ENCODE peak calls at places on chromosomes 2 and 18, in nine cellular contexts. M, Q, T, E, J, O, N, S and U are unnamed samples.

GRCh38 chr2:27152796-27153464 is 4.1 kb downstream of the TCF23 start:
- DNase-seq in M (peak), Q (no peak), T (no peak), E (no peak), J (no peak), O (no peak), N (peak), S (no peak), U (no peak)

GRCh38 chr2:35787302-35788031 is 568.1 kb upstream of the CRIM1 start:
- DNase-seq in M (no peak), Q (no peak), T (no peak), E (no peak), J (no peak), O (no peak), N (no peak), S (no peak), U (no peak)

GRCh38 chr18:26556573-26556972 is 8.2 kb upstream of the KCTD1 start:
- DNase-seq in M (no peak), Q (no peak), T (no peak), E (no peak), J (no peak), O (no peak), N (peak), S (no peak), U (no peak)

GRCh38 chr2:174749793-174750192 is 14.5 kb downstream of the CHRNA1 start:
- DNase-seq in M (no peak), Q (no peak), T (no peak), E (no peak), J (no peak), O (no peak), N (no peak), S (no peak), U (no peak)

GRCh38 chr2:32360416-32360815 is 3.6 kb downstream of the BIRC6 start:
- DNase-seq in M (no peak), Q (no peak), T (no peak), E (no peak), J (no peak), O (no peak), N (peak), S (no peak), U (no peak)

GRCh38 chr2:106288873-106289272 is 94.8 kb upstream of the UXS1 start:
- DNase-seq in M (no peak), Q (no peak), T (no peak), E (no peak), J (no peak), O (no peak), N (no peak), S (no peak), U (no peak)

GRCh38 chr2:237282568-237283128 is 131.3 kb downstream of the COL6A3 start:
- DNase-seq in M (no peak), Q (no peak), T (no peak), E (no peak), J (no peak), O (no peak), N (no peak), S (no peak), U (no peak)

GRCh38 chr2:190359896-190360376 is 16.5 kb downstream of the INPP1 start:
- DNase-seq in M (no peak), Q (peak), T (peak), E (peak), J (no peak), O (no peak), N (peak), S (no peak), U (no peak)

GRCh38 chr2:186962085-186962747 is 113.2 kb upstream of the ZSWIM2 start:
- DNase-seq in M (no peak), Q (no peak), T (no peak), E (no peak), J (no peak), O (no peak), N (no peak), S (no peak), U (no peak)

GRCh38 chr2:179355881-179356280 is 91.2 kb upstream of the SESTD1 start:
- DNase-seq in M (no peak), Q (no peak), T (no peak), E (no peak), J (no peak), O (no peak), N (peak), S (no peak), U (no peak)

GRCh38 chr2:20916604-20917286 is 93.8 kb upstream of the LDAH start:
- DNase-seq in M (peak), Q (no peak), T (no peak), E (peak), J (no peak), O (no peak), N (peak), S (no peak), U (no peak)

GRCh38 chr2:216289470-216289869 is 82.8 kb downstream of the MARCHF4 start:
- DNase-seq in M (no peak), Q (no peak), T (no peak), E (no peak), J (no peak), O (no peak), N (no peak), S (no peak), U (no peak)

GRCh38 chr2:206160124-206160806 is 570 bp downstream of the EEF1B2 start:
- DNase-seq in M (no peak), Q (no peak), T (no peak), E (no peak), J (no peak), O (no peak), N (peak), S (no peak), U (no peak)

GRCh38 chr2:8797682-8798081 is 39.7 kb downstream of the KIDINS220 start:
- DNase-seq in M (no peak), Q (no peak), T (no peak), E (no peak), J (no peak), O (no peak), N (peak), S (no peak), U (no peak)

GRCh38 chr2:102084651-102085050 is 57.9 kb upstream of the IL1R1 start:
- DNase-seq in M (no peak), Q (no peak), T (no peak), E (no peak), J (no peak), O (no peak), N (no peak), S (no peak), U (no peak)

GRCh38 chr2:159875083-159875482 is 77.1 kb upstream of the CD302 start:
- DNase-seq in M (no peak), Q (no peak), T (no peak), E (no peak), J (no peak), O (no peak), N (no peak), S (no peak), U (no peak)

GRCh38 chr2:57278451-57278850 is 768.2 kb upstream of the VRK2 start:
- DNase-seq in M (peak), Q (no peak), T (no peak), E (peak), J (no peak), O (no peak), N (no peak), S (no peak), U (no peak)

GRCh38 chr18:41576643-41577042 is 378.4 kb upstream of the PIK3C3 start:
- DNase-seq in M (no peak), Q (no peak), T (no peak), E (no peak), J (no peak), O (no peak), N (no peak), S (no peak), U (no peak)

GRCh38 chr2:81078102-81078501 is 773.5 kb upstream of the LRRTM1 start:
- DNase-seq in M (no peak), Q (no peak), T (no peak), E (no peak), J (no peak), O (no peak), N (no peak), S (no peak), U (no peak)

GRCh38 chr18:80198391-80198790 is 48.9 kb downstream of the PARD6G start:
- DNase-seq in M (no peak), Q (no peak), T (no peak), E (no peak), J (no peak), O (no peak), N (no peak), S (no peak), U (no peak)

GRCh38 chr18:37717098-37717497 is 151.5 kb upstream of the CELF4 start:
- DNase-seq in M (no peak), Q (no peak), T (no peak), E (no peak), J (no peak), O (no peak), N (no peak), S (no peak), U (no peak)

GRCh38 chr18:61466736-61467135 is 133.5 kb downstream of the CDH20 start:
- DNase-seq in M (no peak), Q (no peak), T (peak), E (no peak), J (no peak), O (no peak), N (no peak), S (no peak), U (no peak)

GRCh38 chr18:47795448-47795843 is 135.0 kb downstream of the SMAD2 start:
- DNase-seq in M (no peak), Q (no peak), T (no peak), E (peak), J (no peak), O (no peak), N (no peak), S (no peak), U (no peak)